ENCODE peak calls at places on chromosomes 2 and 18, in five cellular contexts. X is ovary, P is HFF-Myc, M is heart left ventricle, J is spleen. C is an unnamed sample.

GRCh38 chr2:24883946-24884345 is 36.1 kb downstream of the ADCY3 start:
- DNase-seq in X (no peak), P (no peak), M (no peak), J (no peak), C (no peak)

GRCh38 chr18:58754544-58755068 is 83.3 kb downstream of the MALT1 start:
- DNase-seq in X (no peak), P (no peak), M (peak), J (peak), C (no peak)

GRCh38 chr18:48662021-48662661 is 123.3 kb downstream of the CTIF start:
- DNase-seq in X (peak), P (no peak), M (peak), J (no peak), C (peak)

GRCh38 chr2:167783266-167784070 is 463.9 kb downstream of the STK39 start:
- DNase-seq in X (no peak), P (no peak), M (no peak), J (no peak), C (no peak)

GRCh38 chr2:118050386-118050785 is 36.5 kb upstream of the CCDC93 start:
- DNase-seq in X (no peak), P (no peak), M (no peak), J (no peak), C (no peak)

GRCh38 chr2:66888791-66889631 is 454.1 kb downstream of the MEIS1 start:
- DNase-seq in X (no peak), P (peak), M (peak), J (no peak), C (peak)

GRCh38 chr2:217142649-217143266 is 282.9 kb upstream of the TNP1 start:
- DNase-seq in X (no peak), P (peak), M (no peak), J (no peak), C (no peak)

GRCh38 chr2:45962522-45962921 is 311.0 kb downstream of the PRKCE start:
- DNase-seq in X (peak), P (peak), M (peak), J (no peak), C (peak)

GRCh38 chr2:218896501-218897393 is 16.1 kb downstream of the WNT10A start:
- DNase-seq in X (no peak), P (no peak), M (no peak), J (peak), C (no peak)

GRCh38 chr18:58991127-58991798 is 126.6 kb downstream of the ZNF532 start:
- DNase-seq in X (no peak), P (no peak), M (no peak), J (no peak), C (no peak)

GRCh38 chr2:15205562-15205961 is 355.6 kb downstream of the NBAS start:
- DNase-seq in X (no peak), P (no peak), M (no peak), J (no peak), C (no peak)

GRCh38 chr18:70822167-70822566 is 533.3 kb downstream of the SOCS6 start:
- DNase-seq in X (no peak), P (no peak), M (no peak), J (no peak), C (no peak)

GRCh38 chr2:203237501-203238238 is 1.1 kb upstream of the CYP20A1 start:
- DNase-seq in X (no peak), P (no peak), M (no peak), J (no peak), C (no peak)

GRCh38 chr18:61888622-61889021 is 4.2 kb downstream of the RNF152 start:
- DNase-seq in X (no peak), P (no peak), M (peak), J (no peak), C (no peak)

GRCh38 chr18:75280427-75281280 is 70.1 kb downstream of the TSHZ1 start:
- DNase-seq in X (no peak), P (no peak), M (no peak), J (no peak), C (no peak)

GRCh38 chr2:128291161-128291843 is 27.4 kb downstream of the HS6ST1 start:
- DNase-seq in X (no peak), P (no peak), M (no peak), J (peak), C (no peak)

GRCh38 chr2:237434916-237435315 is 21.0 kb upstream of the COL6A3 start:
- DNase-seq in X (peak), P (no peak), M (no peak), J (peak), C (peak)

DNA sequence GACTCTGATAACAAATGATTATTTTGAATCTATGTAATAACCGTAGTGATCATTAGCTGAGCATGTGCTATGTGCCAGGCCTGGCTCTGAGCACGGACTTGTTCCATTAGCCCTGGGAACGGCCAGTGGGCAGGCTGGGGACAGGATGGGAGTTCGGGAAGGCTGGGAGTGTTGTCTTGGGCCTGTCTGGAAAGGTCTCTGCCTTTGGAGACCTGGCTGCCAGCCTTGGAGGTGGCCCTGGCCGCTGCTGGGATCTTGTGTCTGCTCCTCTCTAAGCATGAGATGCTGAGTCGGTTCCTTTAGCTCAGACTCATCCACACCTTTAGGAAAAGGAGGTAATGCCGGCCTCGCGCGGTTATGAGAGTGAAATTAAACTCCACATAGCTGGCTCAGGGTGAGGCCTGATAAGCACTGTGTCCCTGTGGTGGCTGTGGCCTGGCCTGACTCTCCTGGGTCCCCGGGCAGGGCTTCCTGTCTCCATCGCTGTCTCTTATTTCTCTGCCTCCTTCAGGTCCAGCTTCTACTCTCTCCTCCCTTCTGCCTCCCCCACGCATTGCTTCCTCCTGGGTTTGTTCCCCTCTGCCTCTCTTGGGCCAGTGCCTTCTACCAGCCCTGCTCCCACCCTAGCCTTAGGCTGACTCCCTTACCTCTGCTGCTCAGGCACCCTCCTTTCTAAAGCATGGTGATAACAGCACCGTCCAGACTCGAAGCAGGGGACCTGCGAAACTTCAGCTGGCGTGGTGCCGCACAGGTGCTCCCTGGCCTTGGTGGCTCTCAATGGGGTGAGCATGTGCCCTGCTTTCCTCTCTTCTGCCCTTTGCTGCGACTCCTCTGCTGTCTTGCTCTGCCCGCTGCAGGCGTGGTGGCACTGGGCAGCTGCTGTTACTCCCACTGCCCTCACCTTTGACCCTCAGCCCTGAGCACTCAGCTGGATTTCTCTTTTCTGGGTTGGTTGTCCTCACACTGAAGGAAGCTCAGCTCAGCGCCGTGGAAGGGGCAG is 41.8 kb downstream of the NCK2 start:
- DNase-seq in X (no peak), P (no peak), M (no peak), J (no peak), C (no peak)
- H3K4me3 ChIP-seq in X (no peak), P (no peak), M (no peak), J (peak), C (no peak)

DNA sequence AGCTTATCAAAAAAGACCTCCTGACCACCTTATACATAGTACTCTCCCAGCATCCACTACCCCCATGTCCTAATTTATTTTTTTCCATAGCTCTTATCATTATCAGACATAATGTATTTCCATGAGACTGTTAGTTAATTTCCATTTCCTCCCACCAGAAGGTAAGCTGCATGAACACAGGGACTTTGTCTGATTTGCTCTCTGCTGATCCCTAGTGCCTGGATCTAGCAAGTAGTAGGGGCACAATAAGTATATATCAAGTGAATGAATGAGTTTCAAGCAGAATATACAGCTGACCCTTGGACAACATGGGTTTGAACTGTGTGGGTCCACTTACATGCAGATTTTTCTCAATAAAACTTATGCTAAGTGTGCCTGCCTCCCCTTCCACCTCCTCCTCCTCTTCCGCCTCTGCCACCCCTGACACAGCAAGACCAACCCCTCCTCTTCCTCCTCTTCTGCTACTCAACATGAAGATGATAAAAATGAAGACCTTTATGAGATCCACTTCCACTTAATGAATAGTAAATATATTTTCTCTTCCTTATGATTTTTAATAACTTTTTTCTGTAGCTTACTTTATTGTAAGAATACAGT is 53.8 kb downstream of the CTAGE1 start:
- DNase-seq in X (no peak), P (no peak), M (no peak), J (no peak), C (no peak)
- TF ChIP-seq CTCF in X (no peak), P (no peak), M (peak), J (no peak), C (no peak)

GRCh38 chr2:101063352-101063751 is 61.3 kb downstream of the RPL31 start:
- DNase-seq in X (no peak), P (no peak), M (peak), J (no peak), C (peak)
- H3K4me3 ChIP-seq in X (no peak), P (no peak), M (no peak), J (no peak), C (no peak)

DNA sequence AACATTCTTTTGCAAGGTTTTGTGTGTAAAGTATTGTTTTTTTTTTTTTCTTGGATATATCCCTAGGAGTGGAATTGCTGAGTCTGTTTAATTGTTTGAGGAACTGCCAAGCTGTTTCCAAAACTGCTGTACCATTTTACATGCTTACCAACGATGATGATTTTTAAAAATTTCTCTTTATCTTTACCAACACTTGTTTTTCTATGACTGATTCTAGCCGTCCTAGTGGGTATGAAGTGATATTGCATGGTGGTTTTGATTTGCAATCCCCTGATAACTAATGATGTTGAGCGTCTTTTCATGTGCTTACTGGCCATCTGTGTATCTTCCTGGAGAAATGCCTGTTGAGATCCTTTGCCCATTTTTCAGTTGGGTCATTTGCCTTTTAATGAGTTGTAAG is 8.8 kb upstream of the AOX1 start:
- DNase-seq in X (no peak), P (no peak), M (no peak), J (no peak), C (no peak)
- TF ChIP-seq CTCF in X (no peak), P (no peak), M (no peak), J (no peak), C (no peak)